ENCODE peak calls at places on chromosomes 3 and 15, in four cellular contexts. One of them, this sample, is unnamed.

GRCh38 chr15:75594276-75594675 is 15.2 kb upstream of the PTPN9 start:
- DNase-seq in naive thymus-derived CD4-positive, alpha-beta T cell: no peak
- DNase-seq in stimulated activated CD4-positive, alpha-beta T cell treated with anti-CD3 and anti-CD28 coated beads, Interleukin-15, amount 100 ng/mL, for 1 hour: no peak
- DNase-seq in HTR-8/SVneo: no peak
- DNase-seq in this sample: no peak

GRCh38 chr15:68672781-68673205 is 94.0 kb downstream of the CORO2B start:
- DNase-seq in naive thymus-derived CD4-positive, alpha-beta T cell: no peak
- DNase-seq in stimulated activated CD4-positive, alpha-beta T cell treated with anti-CD3 and anti-CD28 coated beads, Interleukin-15, amount 100 ng/mL, for 1 hour: no peak
- DNase-seq in HTR-8/SVneo: peak
- DNase-seq in this sample: no peak

GRCh38 chr3:73719877-73720276 is 95.1 kb upstream of the PDZRN3 start:
- DNase-seq in naive thymus-derived CD4-positive, alpha-beta T cell: no peak
- DNase-seq in stimulated activated CD4-positive, alpha-beta T cell treated with anti-CD3 and anti-CD28 coated beads, Interleukin-15, amount 100 ng/mL, for 1 hour: no peak
- DNase-seq in HTR-8/SVneo: no peak
- DNase-seq in this sample: no peak

GRCh38 chr3:167976880-167977498 is 118.7 kb downstream of the GOLIM4 start:
- DNase-seq in naive thymus-derived CD4-positive, alpha-beta T cell: no peak
- DNase-seq in stimulated activated CD4-positive, alpha-beta T cell treated with anti-CD3 and anti-CD28 coated beads, Interleukin-15, amount 100 ng/mL, for 1 hour: no peak
- DNase-seq in HTR-8/SVneo: no peak
- DNase-seq in this sample: no peak

GRCh38 chr3:179286331-179286730 is 35.4 kb upstream of the KCNMB3 start:
- DNase-seq in naive thymus-derived CD4-positive, alpha-beta T cell: no peak
- DNase-seq in stimulated activated CD4-positive, alpha-beta T cell treated with anti-CD3 and anti-CD28 coated beads, Interleukin-15, amount 100 ng/mL, for 1 hour: no peak
- DNase-seq in HTR-8/SVneo: no peak
- DNase-seq in this sample: no peak

GRCh38 chr3:112471926-112472325 is 27.3 kb downstream of the BTLA start:
- DNase-seq in naive thymus-derived CD4-positive, alpha-beta T cell: no peak
- DNase-seq in stimulated activated CD4-positive, alpha-beta T cell treated with anti-CD3 and anti-CD28 coated beads, Interleukin-15, amount 100 ng/mL, for 1 hour: no peak
- DNase-seq in HTR-8/SVneo: no peak
- DNase-seq in this sample: no peak

GRCh38 chr3:119664370-119664769 is 4.0 kb upstream of the POPDC2 start:
- DNase-seq in naive thymus-derived CD4-positive, alpha-beta T cell: no peak
- DNase-seq in stimulated activated CD4-positive, alpha-beta T cell treated with anti-CD3 and anti-CD28 coated beads, Interleukin-15, amount 100 ng/mL, for 1 hour: no peak
- DNase-seq in HTR-8/SVneo: no peak
- DNase-seq in this sample: no peak

GRCh38 chr15:26095710-26096330 is 232.7 kb upstream of the ATP10A start:
- DNase-seq in naive thymus-derived CD4-positive, alpha-beta T cell: no peak
- DNase-seq in stimulated activated CD4-positive, alpha-beta T cell treated with anti-CD3 and anti-CD28 coated beads, Interleukin-15, amount 100 ng/mL, for 1 hour: no peak
- DNase-seq in HTR-8/SVneo: no peak
- DNase-seq in this sample: no peak

GRCh38 chr3:181530584-181530983 is 181.1 kb upstream of the SOX2 start:
- DNase-seq in naive thymus-derived CD4-positive, alpha-beta T cell: no peak
- DNase-seq in stimulated activated CD4-positive, alpha-beta T cell treated with anti-CD3 and anti-CD28 coated beads, Interleukin-15, amount 100 ng/mL, for 1 hour: no peak
- DNase-seq in HTR-8/SVneo: no peak
- DNase-seq in this sample: no peak

GRCh38 chr3:54533856-54534255 is 394.0 kb downstream of the LRTM1 start:
- DNase-seq in naive thymus-derived CD4-positive, alpha-beta T cell: no peak
- DNase-seq in stimulated activated CD4-positive, alpha-beta T cell treated with anti-CD3 and anti-CD28 coated beads, Interleukin-15, amount 100 ng/mL, for 1 hour: no peak
- DNase-seq in HTR-8/SVneo: no peak
- DNase-seq in this sample: no peak

GRCh38 chr15:58401276-58401675 is 30.5 kb upstream of the LIPC start:
- DNase-seq in naive thymus-derived CD4-positive, alpha-beta T cell: no peak
- DNase-seq in stimulated activated CD4-positive, alpha-beta T cell treated with anti-CD3 and anti-CD28 coated beads, Interleukin-15, amount 100 ng/mL, for 1 hour: no peak
- DNase-seq in HTR-8/SVneo: no peak
- DNase-seq in this sample: no peak

GRCh38 chr15:33140326-33140725 is 54.2 kb downstream of the FMN1 start:
- DNase-seq in naive thymus-derived CD4-positive, alpha-beta T cell: no peak
- DNase-seq in stimulated activated CD4-positive, alpha-beta T cell treated with anti-CD3 and anti-CD28 coated beads, Interleukin-15, amount 100 ng/mL, for 1 hour: no peak
- DNase-seq in HTR-8/SVneo: no peak
- DNase-seq in this sample: no peak

GRCh38 chr15:101318147-101318809 is 23.2 kb upstream of the SNRPA1 start:
- DNase-seq in naive thymus-derived CD4-positive, alpha-beta T cell: no peak
- DNase-seq in stimulated activated CD4-positive, alpha-beta T cell treated with anti-CD3 and anti-CD28 coated beads, Interleukin-15, amount 100 ng/mL, for 1 hour: no peak
- DNase-seq in HTR-8/SVneo: no peak
- DNase-seq in this sample: peak

GRCh38 chr3:150743508-150743907 is 19.5 kb downstream of the SIAH2 start:
- DNase-seq in naive thymus-derived CD4-positive, alpha-beta T cell: no peak
- DNase-seq in stimulated activated CD4-positive, alpha-beta T cell treated with anti-CD3 and anti-CD28 coated beads, Interleukin-15, amount 100 ng/mL, for 1 hour: no peak
- DNase-seq in HTR-8/SVneo: no peak
- DNase-seq in this sample: no peak

GRCh38 chr3:14587733-14588360 is 47.7 kb upstream of the GRIP2 start:
- DNase-seq in naive thymus-derived CD4-positive, alpha-beta T cell: no peak
- DNase-seq in stimulated activated CD4-positive, alpha-beta T cell treated with anti-CD3 and anti-CD28 coated beads, Interleukin-15, amount 100 ng/mL, for 1 hour: no peak
- DNase-seq in HTR-8/SVneo: peak
- DNase-seq in this sample: no peak

GRCh38 chr3:65575376-65575840 is 463.3 kb downstream of the MAGI1 start:
- DNase-seq in naive thymus-derived CD4-positive, alpha-beta T cell: no peak
- DNase-seq in stimulated activated CD4-positive, alpha-beta T cell treated with anti-CD3 and anti-CD28 coated beads, Interleukin-15, amount 100 ng/mL, for 1 hour: no peak
- DNase-seq in HTR-8/SVneo: no peak
- DNase-seq in this sample: no peak

GRCh38 chr3:130969621-130970020 is 57.0 kb downstream of the ASTE1 start:
- DNase-seq in naive thymus-derived CD4-positive, alpha-beta T cell: no peak
- DNase-seq in stimulated activated CD4-positive, alpha-beta T cell treated with anti-CD3 and anti-CD28 coated beads, Interleukin-15, amount 100 ng/mL, for 1 hour: no peak
- DNase-seq in HTR-8/SVneo: no peak
- DNase-seq in this sample: no peak

GRCh38 chr3:39937874-39938273 is 128.5 kb downstream of the MYRIP start:
- DNase-seq in naive thymus-derived CD4-positive, alpha-beta T cell: no peak
- DNase-seq in stimulated activated CD4-positive, alpha-beta T cell treated with anti-CD3 and anti-CD28 coated beads, Interleukin-15, amount 100 ng/mL, for 1 hour: no peak
- DNase-seq in HTR-8/SVneo: no peak
- DNase-seq in this sample: no peak

GRCh38 chr3:98551754-98552153 is 20.0 kb downstream of the GPR15 start:
- DNase-seq in naive thymus-derived CD4-positive, alpha-beta T cell: no peak
- DNase-seq in stimulated activated CD4-positive, alpha-beta T cell treated with anti-CD3 and anti-CD28 coated beads, Interleukin-15, amount 100 ng/mL, for 1 hour: no peak
- DNase-seq in HTR-8/SVneo: no peak
- DNase-seq in this sample: no peak

GRCh38 chr15:47820780-47821319 is 103.5 kb downstream of the SEMA6D start:
- DNase-seq in naive thymus-derived CD4-positive, alpha-beta T cell: no peak
- DNase-seq in stimulated activated CD4-positive, alpha-beta T cell treated with anti-CD3 and anti-CD28 coated beads, Interleukin-15, amount 100 ng/mL, for 1 hour: no peak
- DNase-seq in HTR-8/SVneo: peak
- DNase-seq in this sample: no peak

GRCh38 chr15:79339588-79340314 is 28.8 kb downstream of the TMED3 start:
- DNase-seq in naive thymus-derived CD4-positive, alpha-beta T cell: no peak
- DNase-seq in stimulated activated CD4-positive, alpha-beta T cell treated with anti-CD3 and anti-CD28 coated beads, Interleukin-15, amount 100 ng/mL, for 1 hour: no peak
- DNase-seq in HTR-8/SVneo: peak
- DNase-seq in this sample: no peak

GRCh38 chr3:107971181-107971580 is 119.7 kb downstream of the CD47 start:
- DNase-seq in naive thymus-derived CD4-positive, alpha-beta T cell: no peak
- DNase-seq in stimulated activated CD4-positive, alpha-beta T cell treated with anti-CD3 and anti-CD28 coated beads, Interleukin-15, amount 100 ng/mL, for 1 hour: no peak
- DNase-seq in HTR-8/SVneo: no peak
- DNase-seq in this sample: no peak

GRCh38 chr3:167978486-167978885 is 117.2 kb downstream of the GOLIM4 start:
- DNase-seq in naive thymus-derived CD4-positive, alpha-beta T cell: no peak
- DNase-seq in stimulated activated CD4-positive, alpha-beta T cell treated with anti-CD3 and anti-CD28 coated beads, Interleukin-15, amount 100 ng/mL, for 1 hour: no peak
- DNase-seq in HTR-8/SVneo: no peak
- DNase-seq in this sample: no peak

GRCh38 chr3:151926956-151927355 is 53.5 kb downstream of the SUCNR1 start:
- DNase-seq in naive thymus-derived CD4-positive, alpha-beta T cell: no peak
- DNase-seq in stimulated activated CD4-positive, alpha-beta T cell treated with anti-CD3 and anti-CD28 coated beads, Interleukin-15, amount 100 ng/mL, for 1 hour: no peak
- DNase-seq in HTR-8/SVneo: no peak
- DNase-seq in this sample: no peak